ENCODE peak calls at places on chromosomes 11 and 22, in seven cellular contexts. One of them, this sample, is unnamed.

GRCh38 chr11:2088746-2089535 is 50.2 kb downstream of the IGF2 start:
- DNase-seq in GM13976: peak
- DNase-seq in lower lobe of right lung: peak
- DNase-seq in sigmoid colon: peak
- DNase-seq in fibroblast of mammary gland: no peak
- DNase-seq in tibial artery: no peak
- DNase-seq in BJ: no peak
- DNase-seq in this sample: no peak

GRCh38 chr11:115761348-115761747 is 257.1 kb upstream of the CADM1 start:
- DNase-seq in GM13976: no peak
- DNase-seq in lower lobe of right lung: peak
- DNase-seq in sigmoid colon: no peak
- DNase-seq in fibroblast of mammary gland: no peak
- DNase-seq in tibial artery: no peak
- DNase-seq in BJ: no peak
- DNase-seq in this sample: peak

GRCh38 chr11:17581036-17581731 is 34.1 kb downstream of the OTOG start:
- DNase-seq in GM13976: no peak
- DNase-seq in lower lobe of right lung: no peak
- DNase-seq in sigmoid colon: no peak
- DNase-seq in fibroblast of mammary gland: no peak
- DNase-seq in tibial artery: no peak
- DNase-seq in BJ: no peak
- DNase-seq in this sample: peak

GRCh38 chr11:45683285-45684058 is 18.1 kb upstream of the CHST1 start:
- DNase-seq in GM13976: no peak
- DNase-seq in lower lobe of right lung: no peak
- DNase-seq in sigmoid colon: peak
- DNase-seq in fibroblast of mammary gland: no peak
- DNase-seq in tibial artery: no peak
- DNase-seq in BJ: no peak
- DNase-seq in this sample: no peak

GRCh38 chr22:36858156-36858555 is 2.6 kb upstream of the NCF4 start:
- DNase-seq in GM13976: no peak
- DNase-seq in lower lobe of right lung: no peak
- DNase-seq in sigmoid colon: peak
- DNase-seq in fibroblast of mammary gland: no peak
- DNase-seq in tibial artery: no peak
- DNase-seq in BJ: no peak
- DNase-seq in this sample: no peak

GRCh38 chr11:9753031-9753430 is 89.2 kb downstream of the SWAP70 start:
- DNase-seq in GM13976: no peak
- DNase-seq in lower lobe of right lung: no peak
- DNase-seq in sigmoid colon: no peak
- DNase-seq in fibroblast of mammary gland: peak
- DNase-seq in tibial artery: no peak
- DNase-seq in BJ: no peak
- DNase-seq in this sample: no peak

GRCh38 chr22:27283714-27284113 is 517.8 kb downstream of the MN1 start:
- DNase-seq in GM13976: no peak
- DNase-seq in lower lobe of right lung: no peak
- DNase-seq in sigmoid colon: no peak
- DNase-seq in fibroblast of mammary gland: peak
- DNase-seq in tibial artery: no peak
- DNase-seq in BJ: no peak
- DNase-seq in this sample: no peak

GRCh38 chr11:68651208-68651984 is 32.9 kb upstream of the GAL start:
- DNase-seq in GM13976: no peak
- DNase-seq in lower lobe of right lung: no peak
- DNase-seq in sigmoid colon: no peak
- DNase-seq in fibroblast of mammary gland: no peak
- DNase-seq in tibial artery: no peak
- DNase-seq in BJ: no peak
- DNase-seq in this sample: no peak

GRCh38 chr11:117462183-117462574 is 134.5 kb downstream of the CEP164 start:
- DNase-seq in GM13976: no peak
- DNase-seq in lower lobe of right lung: no peak
- DNase-seq in sigmoid colon: peak
- DNase-seq in fibroblast of mammary gland: no peak
- DNase-seq in tibial artery: no peak
- DNase-seq in BJ: no peak
- DNase-seq in this sample: no peak

GRCh38 chr22:41286639-41287091 is 678 bp upstream of the RANGAP1 start:
- DNase-seq in GM13976: no peak
- DNase-seq in lower lobe of right lung: no peak
- DNase-seq in sigmoid colon: no peak
- DNase-seq in fibroblast of mammary gland: peak
- DNase-seq in tibial artery: peak
- DNase-seq in BJ: no peak
- DNase-seq in this sample: peak

GRCh38 chr11:111001091-111001430 is 244.5 kb upstream of the POU2AF2 start:
- DNase-seq in GM13976: no peak
- DNase-seq in lower lobe of right lung: no peak
- DNase-seq in sigmoid colon: no peak
- DNase-seq in fibroblast of mammary gland: peak
- DNase-seq in tibial artery: no peak
- DNase-seq in BJ: peak
- DNase-seq in this sample: no peak

GRCh38 chr11:64340671-64341335 is 799 bp downstream of the CCDC88B start:
- DNase-seq in GM13976: peak
- DNase-seq in lower lobe of right lung: peak
- DNase-seq in sigmoid colon: no peak
- DNase-seq in fibroblast of mammary gland: no peak
- DNase-seq in tibial artery: no peak
- DNase-seq in BJ: no peak
- DNase-seq in this sample: no peak

GRCh38 chr22:29658171-29658570 is 54.7 kb downstream of the NF2 start:
- DNase-seq in GM13976: no peak
- DNase-seq in lower lobe of right lung: no peak
- DNase-seq in sigmoid colon: no peak
- DNase-seq in fibroblast of mammary gland: no peak
- DNase-seq in tibial artery: no peak
- DNase-seq in BJ: no peak
- DNase-seq in this sample: peak

GRCh38 chr11:88051386-88051785 is 123.9 kb downstream of the RAB38 start:
- DNase-seq in GM13976: no peak
- DNase-seq in lower lobe of right lung: no peak
- DNase-seq in sigmoid colon: no peak
- DNase-seq in fibroblast of mammary gland: peak
- DNase-seq in tibial artery: no peak
- DNase-seq in BJ: peak
- DNase-seq in this sample: no peak

GRCh38 chr11:3155216-3155615 is 9.9 kb downstream of the OSBPL5 start:
- DNase-seq in GM13976: no peak
- DNase-seq in lower lobe of right lung: peak
- DNase-seq in sigmoid colon: no peak
- DNase-seq in fibroblast of mammary gland: no peak
- DNase-seq in tibial artery: peak
- DNase-seq in BJ: no peak
- DNase-seq in this sample: no peak

GRCh38 chr11:121334973-121335711 is 42.6 kb downstream of the SC5D start:
- DNase-seq in GM13976: no peak
- DNase-seq in lower lobe of right lung: no peak
- DNase-seq in sigmoid colon: no peak
- DNase-seq in fibroblast of mammary gland: no peak
- DNase-seq in tibial artery: no peak
- DNase-seq in BJ: no peak
- DNase-seq in this sample: no peak

GRCh38 chr11:68659158-68659921 is 25.0 kb upstream of the GAL start:
- DNase-seq in GM13976: no peak
- DNase-seq in lower lobe of right lung: no peak
- DNase-seq in sigmoid colon: peak
- DNase-seq in fibroblast of mammary gland: peak
- DNase-seq in tibial artery: peak
- DNase-seq in BJ: peak
- DNase-seq in this sample: no peak

GRCh38 chr22:34800265-34800664 is 265.7 kb upstream of the ISX start:
- DNase-seq in GM13976: no peak
- DNase-seq in lower lobe of right lung: no peak
- DNase-seq in sigmoid colon: no peak
- DNase-seq in fibroblast of mammary gland: no peak
- DNase-seq in tibial artery: no peak
- DNase-seq in BJ: peak
- DNase-seq in this sample: no peak

GRCh38 chr11:2426826-2427521 is 17.3 kb downstream of the TRPM5 start:
- DNase-seq in GM13976: no peak
- DNase-seq in lower lobe of right lung: peak
- DNase-seq in sigmoid colon: no peak
- DNase-seq in fibroblast of mammary gland: no peak
- DNase-seq in tibial artery: no peak
- DNase-seq in BJ: no peak
- DNase-seq in this sample: no peak

GRCh38 chr22:33894515-33894914 is 25.8 kb downstream of the LARGE1 start:
- DNase-seq in GM13976: no peak
- DNase-seq in lower lobe of right lung: no peak
- DNase-seq in sigmoid colon: no peak
- DNase-seq in fibroblast of mammary gland: no peak
- DNase-seq in tibial artery: no peak
- DNase-seq in BJ: no peak
- DNase-seq in this sample: no peak

GRCh38 chr11:82903843-82904586 is 2.5 kb downstream of the DDIAS start:
- DNase-seq in GM13976: no peak
- DNase-seq in lower lobe of right lung: no peak
- DNase-seq in sigmoid colon: no peak
- DNase-seq in fibroblast of mammary gland: no peak
- DNase-seq in tibial artery: no peak
- DNase-seq in BJ: no peak
- DNase-seq in this sample: no peak

GRCh38 chr11:132278801-132279574 is 908.6 kb downstream of the NTM start:
- DNase-seq in GM13976: peak
- DNase-seq in lower lobe of right lung: no peak
- DNase-seq in sigmoid colon: no peak
- DNase-seq in fibroblast of mammary gland: peak
- DNase-seq in tibial artery: no peak
- DNase-seq in BJ: no peak
- DNase-seq in this sample: no peak

GRCh38 chr11:107999759-108000455 is 8.8 kb upstream of the CUL5 start:
- DNase-seq in GM13976: peak
- DNase-seq in lower lobe of right lung: no peak
- DNase-seq in sigmoid colon: no peak
- DNase-seq in fibroblast of mammary gland: peak
- DNase-seq in tibial artery: no peak
- DNase-seq in BJ: no peak
- DNase-seq in this sample: no peak

GRCh38 chr11:112024778-112025678 is at the start of gene DLAT:
- DNase-seq in GM13976: peak
- DNase-seq in lower lobe of right lung: peak
- DNase-seq in sigmoid colon: peak
- DNase-seq in fibroblast of mammary gland: peak
- DNase-seq in tibial artery: peak
- DNase-seq in BJ: no peak
- DNase-seq in this sample: peak
- TF ChIP-seq CTCF in GM13976: no peak
- TF ChIP-seq CTCF in lower lobe of right lung: no peak
- TF ChIP-seq CTCF in sigmoid colon: no peak
- TF ChIP-seq CTCF in fibroblast of mammary gland: no peak
- TF ChIP-seq CTCF in tibial artery: no peak
- TF ChIP-seq CTCF in BJ: no peak
- TF ChIP-seq CTCF in this sample: no peak

DNA sequence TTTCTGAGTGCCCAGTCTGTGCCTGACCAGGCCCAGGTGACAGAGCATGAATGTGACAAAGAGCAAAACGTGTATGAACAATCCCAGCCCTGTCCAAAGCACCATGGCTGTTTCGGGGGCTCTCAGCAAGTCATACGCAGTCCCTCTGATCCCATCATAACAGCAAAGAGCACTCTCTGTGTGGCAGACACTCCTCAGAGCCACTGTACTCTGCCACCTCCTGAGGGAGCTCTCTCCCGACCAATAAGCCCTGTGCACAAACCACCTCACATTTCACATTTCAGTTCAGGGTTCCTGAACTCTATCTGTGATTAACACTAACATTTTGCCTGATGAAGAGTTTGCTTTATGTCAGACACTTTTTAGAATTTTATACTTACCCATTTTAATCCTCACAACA is 6.6 kb downstream of the DGCR2 start:
- DNase-seq in GM13976: no peak
- DNase-seq in lower lobe of right lung: no peak
- DNase-seq in sigmoid colon: no peak
- DNase-seq in fibroblast of mammary gland: no peak
- DNase-seq in tibial artery: no peak
- DNase-seq in BJ: no peak
- DNase-seq in this sample: no peak
- TF ChIP-seq CTCF in GM13976: peak
- TF ChIP-seq CTCF in lower lobe of right lung: no peak
- TF ChIP-seq CTCF in sigmoid colon: no peak
- TF ChIP-seq CTCF in fibroblast of mammary gland: peak
- TF ChIP-seq CTCF in tibial artery: no peak
- TF ChIP-seq CTCF in BJ: peak
- TF ChIP-seq CTCF in this sample: no peak

GRCh38 chr22:48489551-48490512 is 1337.8 kb downstream of the BRD1 start:
- DNase-seq in GM13976: no peak
- DNase-seq in lower lobe of right lung: no peak
- DNase-seq in sigmoid colon: peak
- DNase-seq in fibroblast of mammary gland: no peak
- DNase-seq in tibial artery: no peak
- DNase-seq in BJ: no peak
- DNase-seq in this sample: no peak

GRCh38 chr22:48490513-48491411 is 1336.9 kb downstream of the BRD1 start:
- DNase-seq in GM13976: no peak
- DNase-seq in lower lobe of right lung: no peak
- DNase-seq in sigmoid colon: peak
- DNase-seq in fibroblast of mammary gland: no peak
- DNase-seq in tibial artery: no peak
- DNase-seq in BJ: no peak
- DNase-seq in this sample: no peak

GRCh38 chr22:48486163-48486957 is 1341.3 kb downstream of the BRD1 start:
- DNase-seq in GM13976: no peak
- DNase-seq in lower lobe of right lung: no peak
- DNase-seq in sigmoid colon: no peak
- DNase-seq in fibroblast of mammary gland: no peak
- DNase-seq in tibial artery: no peak
- DNase-seq in BJ: no peak
- DNase-seq in this sample: no peak

GRCh38 chr22:48488611-48489456 is 1338.8 kb downstream of the BRD1 start:
- DNase-seq in GM13976: no peak
- DNase-seq in lower lobe of right lung: no peak
- DNase-seq in sigmoid colon: peak
- DNase-seq in fibroblast of mammary gland: no peak
- DNase-seq in tibial artery: no peak
- DNase-seq in BJ: no peak
- DNase-seq in this sample: no peak

DNA sequence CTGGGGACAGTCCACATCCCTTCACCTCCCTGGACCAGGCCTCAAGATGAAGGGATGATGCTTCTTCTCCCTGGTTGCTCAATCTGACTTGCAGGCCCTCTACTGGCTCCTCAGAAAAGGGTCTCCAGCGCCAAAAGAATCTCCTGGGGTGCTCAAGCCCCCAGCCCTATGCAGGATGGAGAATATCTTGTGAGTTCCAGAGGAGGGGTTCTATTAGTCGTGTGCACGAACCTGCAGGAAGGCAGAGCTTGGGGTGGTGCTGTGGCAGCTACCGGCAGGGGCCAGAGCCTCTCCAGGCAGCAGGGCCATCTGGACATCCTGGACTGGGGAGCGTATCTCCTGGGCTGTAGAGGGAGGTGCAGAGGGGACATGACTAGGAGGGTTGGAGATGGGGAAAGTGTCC is 1339.5 kb downstream of the BRD1 start:
- DNase-seq in GM13976: no peak
- DNase-seq in lower lobe of right lung: no peak
- DNase-seq in sigmoid colon: no peak
- DNase-seq in fibroblast of mammary gland: no peak
- DNase-seq in tibial artery: no peak
- DNase-seq in BJ: no peak
- DNase-seq in this sample: no peak
- TF ChIP-seq CTCF in GM13976: no peak
- TF ChIP-seq CTCF in lower lobe of right lung: no peak
- TF ChIP-seq CTCF in sigmoid colon: no peak
- TF ChIP-seq CTCF in fibroblast of mammary gland: no peak
- TF ChIP-seq CTCF in tibial artery: no peak
- TF ChIP-seq CTCF in BJ: peak
- TF ChIP-seq CTCF in this sample: no peak

GRCh38 chr11:62680825-62681240 is 2.0 kb upstream of the UBXN1 start:
- DNase-seq in GM13976: peak
- DNase-seq in lower lobe of right lung: no peak
- DNase-seq in sigmoid colon: peak
- DNase-seq in fibroblast of mammary gland: peak
- DNase-seq in tibial artery: peak
- DNase-seq in BJ: no peak
- DNase-seq in this sample: no peak
- TF ChIP-seq CTCF in GM13976: peak
- TF ChIP-seq CTCF in lower lobe of right lung: peak
- TF ChIP-seq CTCF in sigmoid colon: peak
- TF ChIP-seq CTCF in fibroblast of mammary gland: peak
- TF ChIP-seq CTCF in tibial artery: peak
- TF ChIP-seq CTCF in BJ: peak
- TF ChIP-seq CTCF in this sample: peak

This sample was measured in CD14-positive monocyte.